ENCODE peak calls at places on chromosomes 12 and 14, in five cellular contexts. One of them, this sample, is unnamed.

GRCh38 chr14:89571502-89571901 is 154.5 kb upstream of the FOXN3 start:
- DNase-seq in OCI-LY7: no peak
- DNase-seq in astrocyte of the cerebellum: no peak
- DNase-seq in GM10248: no peak
- DNase-seq in AG10803: no peak
- DNase-seq in this sample: no peak

GRCh38 chr14:64550539-64551333 is 975 bp downstream of the PPP1R36 start:
- DNase-seq in OCI-LY7: no peak
- DNase-seq in astrocyte of the cerebellum: no peak
- DNase-seq in GM10248: no peak
- DNase-seq in AG10803: no peak
- DNase-seq in this sample: no peak

GRCh38 chr14:55458800-55459577 is 18.6 kb upstream of the TBPL2 start:
- DNase-seq in OCI-LY7: no peak
- DNase-seq in astrocyte of the cerebellum: no peak
- DNase-seq in GM10248: peak
- DNase-seq in AG10803: peak
- DNase-seq in this sample: peak

GRCh38 chr12:12899530-12900380 is 8.4 kb downstream of the GPRC5A start:
- DNase-seq in OCI-LY7: no peak
- DNase-seq in astrocyte of the cerebellum: peak
- DNase-seq in GM10248: peak
- DNase-seq in AG10803: peak
- DNase-seq in this sample: peak

GRCh38 chr14:72614891-72615410 is 278.9 kb downstream of the DPF3 start:
- DNase-seq in OCI-LY7: no peak
- DNase-seq in astrocyte of the cerebellum: no peak
- DNase-seq in GM10248: no peak
- DNase-seq in AG10803: no peak
- DNase-seq in this sample: no peak

GRCh38 chr14:90293766-90294471 is 37.6 kb downstream of the PSMC1 start:
- DNase-seq in OCI-LY7: no peak
- DNase-seq in astrocyte of the cerebellum: no peak
- DNase-seq in GM10248: no peak
- DNase-seq in AG10803: no peak
- DNase-seq in this sample: no peak

GRCh38 chr14:89444044-89444443 is 27.0 kb upstream of the FOXN3 start:
- DNase-seq in OCI-LY7: peak
- DNase-seq in astrocyte of the cerebellum: no peak
- DNase-seq in GM10248: peak
- DNase-seq in AG10803: no peak
- DNase-seq in this sample: peak

GRCh38 chr12:132170094-132170636 is 25.9 kb downstream of the NOC4L start:
- DNase-seq in OCI-LY7: no peak
- DNase-seq in astrocyte of the cerebellum: peak
- DNase-seq in GM10248: no peak
- DNase-seq in AG10803: peak
- DNase-seq in this sample: no peak

GRCh38 chr14:61838661-61839060 is 76.4 kb downstream of the SNAPC1 start:
- DNase-seq in OCI-LY7: no peak
- DNase-seq in astrocyte of the cerebellum: no peak
- DNase-seq in GM10248: no peak
- DNase-seq in AG10803: no peak
- DNase-seq in this sample: no peak

GRCh38 chr12:25806271-25806670 is 152.2 kb upstream of the RASSF8 start:
- DNase-seq in OCI-LY7: no peak
- DNase-seq in astrocyte of the cerebellum: no peak
- DNase-seq in GM10248: no peak
- DNase-seq in AG10803: no peak
- DNase-seq in this sample: no peak

GRCh38 chr12:105257321-105257728 is 21.4 kb upstream of the APPL2 start:
- DNase-seq in OCI-LY7: no peak
- DNase-seq in astrocyte of the cerebellum: peak
- DNase-seq in GM10248: no peak
- DNase-seq in AG10803: peak
- DNase-seq in this sample: no peak

GRCh38 chr12:15863984-15864383 is 18.2 kb upstream of the STRAP start:
- DNase-seq in OCI-LY7: peak
- DNase-seq in astrocyte of the cerebellum: no peak
- DNase-seq in GM10248: peak
- DNase-seq in AG10803: no peak
- DNase-seq in this sample: peak

GRCh38 chr14:95428557-95428956 is 87.9 kb downstream of the SYNE3 start:
- DNase-seq in OCI-LY7: no peak
- DNase-seq in astrocyte of the cerebellum: no peak
- DNase-seq in GM10248: no peak
- DNase-seq in AG10803: no peak
- DNase-seq in this sample: no peak

GRCh38 chr12:3083241-3083921 is 6.2 kb downstream of the TSPAN9 start:
- DNase-seq in OCI-LY7: no peak
- DNase-seq in astrocyte of the cerebellum: no peak
- DNase-seq in GM10248: no peak
- DNase-seq in AG10803: no peak
- DNase-seq in this sample: no peak

GRCh38 chr12:70852416-70853150 is 68.0 kb downstream of the PTPRR start:
- DNase-seq in OCI-LY7: no peak
- DNase-seq in astrocyte of the cerebellum: no peak
- DNase-seq in GM10248: no peak
- DNase-seq in AG10803: no peak
- DNase-seq in this sample: no peak

GRCh38 chr12:70847871-70848270 is 72.7 kb downstream of the PTPRR start:
- DNase-seq in OCI-LY7: no peak
- DNase-seq in astrocyte of the cerebellum: no peak
- DNase-seq in GM10248: no peak
- DNase-seq in AG10803: no peak
- DNase-seq in this sample: no peak

GRCh38 chr12:70845268-70845667 is 75.3 kb downstream of the PTPRR start:
- DNase-seq in OCI-LY7: no peak
- DNase-seq in astrocyte of the cerebellum: no peak
- DNase-seq in GM10248: no peak
- DNase-seq in AG10803: no peak
- DNase-seq in this sample: no peak

GRCh38 chr12:70853326-70853725 is 67.2 kb downstream of the PTPRR start:
- DNase-seq in OCI-LY7: no peak
- DNase-seq in astrocyte of the cerebellum: peak
- DNase-seq in GM10248: no peak
- DNase-seq in AG10803: peak
- DNase-seq in this sample: no peak

DNA sequence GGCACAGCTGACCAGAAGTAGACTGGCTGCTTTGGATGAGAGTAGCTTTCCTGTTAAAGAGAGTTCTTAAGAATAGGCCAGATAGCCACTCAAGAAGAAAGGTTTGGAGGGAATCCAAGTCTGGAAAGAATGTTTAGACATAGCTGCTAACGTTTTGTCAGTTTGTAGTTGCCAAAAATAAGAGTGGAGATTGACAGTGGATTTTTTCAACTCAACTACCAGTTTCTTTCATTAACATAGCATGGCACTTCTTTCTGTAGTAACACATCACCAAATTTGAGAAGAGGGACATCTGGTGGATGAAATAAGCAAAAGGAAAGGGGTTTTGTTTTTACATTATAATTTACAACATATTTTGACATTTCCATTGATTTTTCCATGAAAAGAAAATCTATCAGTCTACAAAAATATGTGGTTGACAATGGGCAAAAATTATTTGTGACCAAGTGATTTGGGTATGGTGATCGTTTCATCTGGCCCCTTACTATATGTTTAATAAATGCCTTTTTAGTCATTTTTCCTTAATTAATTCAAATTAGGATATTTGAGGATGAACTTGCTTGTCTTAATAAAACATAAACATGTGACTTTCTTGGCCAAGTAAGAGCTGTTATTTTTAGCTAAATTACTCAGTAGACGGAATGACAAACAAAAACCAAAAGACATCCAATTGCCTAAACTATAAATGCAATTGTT is 71.1 kb downstream of the PTPRR start:
- DNase-seq in OCI-LY7: no peak
- DNase-seq in astrocyte of the cerebellum: peak
- DNase-seq in GM10248: no peak
- DNase-seq in AG10803: peak
- DNase-seq in this sample: no peak
- TF ChIP-seq CTCF in OCI-LY7: peak
- TF ChIP-seq CTCF in astrocyte of the cerebellum: peak
- TF ChIP-seq CTCF in GM10248: peak
- TF ChIP-seq CTCF in AG10803: peak
- TF ChIP-seq CTCF in this sample: no peak

GRCh38 chr12:54021432-54022013 is 6.7 kb upstream of the HOXC6 start:
- DNase-seq in OCI-LY7: peak
- DNase-seq in astrocyte of the cerebellum: no peak
- DNase-seq in GM10248: no peak
- DNase-seq in AG10803: peak
- DNase-seq in this sample: peak
- TF ChIP-seq CTCF in OCI-LY7: peak
- TF ChIP-seq CTCF in astrocyte of the cerebellum: no peak
- TF ChIP-seq CTCF in GM10248: peak
- TF ChIP-seq CTCF in AG10803: peak
- TF ChIP-seq CTCF in this sample: peak

GRCh38 chr14:104975481-104976197 is 2.5 kb downstream of the AHNAK2 start:
- DNase-seq in OCI-LY7: peak
- DNase-seq in astrocyte of the cerebellum: no peak
- DNase-seq in GM10248: peak
- DNase-seq in AG10803: no peak
- DNase-seq in this sample: peak
- TF ChIP-seq CTCF in OCI-LY7: no peak
- TF ChIP-seq CTCF in astrocyte of the cerebellum: no peak
- TF ChIP-seq CTCF in GM10248: peak
- TF ChIP-seq CTCF in AG10803: no peak
- TF ChIP-seq CTCF in this sample: peak

GRCh38 chr12:49389092-49389703 is 21.9 kb downstream of the SPATS2 start:
- DNase-seq in OCI-LY7: no peak
- DNase-seq in astrocyte of the cerebellum: no peak
- DNase-seq in GM10248: peak
- DNase-seq in AG10803: no peak
- DNase-seq in this sample: no peak
- TF ChIP-seq CTCF in OCI-LY7: no peak
- TF ChIP-seq CTCF in astrocyte of the cerebellum: no peak
- TF ChIP-seq CTCF in GM10248: peak
- TF ChIP-seq CTCF in AG10803: no peak
- TF ChIP-seq CTCF in this sample: peak

DNA sequence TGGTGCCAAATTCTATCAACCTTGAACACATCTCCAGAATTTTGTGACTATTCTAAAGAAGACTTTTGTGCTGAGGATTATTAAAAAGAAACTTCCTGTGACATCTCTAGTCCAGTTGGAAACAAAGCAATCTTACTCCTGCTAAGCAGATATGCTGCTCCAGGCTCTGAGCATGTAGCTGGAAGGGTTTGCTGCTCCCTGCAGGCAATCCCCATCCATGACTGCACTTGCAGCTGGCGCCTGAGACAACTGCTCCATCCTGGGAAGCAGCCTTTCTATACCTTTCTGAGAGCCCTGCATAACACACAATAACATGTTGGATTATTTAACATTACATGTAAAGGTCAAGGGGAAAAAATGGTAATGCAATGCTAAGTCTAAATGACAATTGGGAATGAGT is 105.1 kb downstream of the NDUFA12 start:
- DNase-seq in OCI-LY7: no peak
- DNase-seq in astrocyte of the cerebellum: no peak
- DNase-seq in GM10248: no peak
- DNase-seq in AG10803: peak
- DNase-seq in this sample: no peak
- TF ChIP-seq CTCF in OCI-LY7: peak
- TF ChIP-seq CTCF in astrocyte of the cerebellum: peak
- TF ChIP-seq CTCF in GM10248: no peak
- TF ChIP-seq CTCF in AG10803: peak
- TF ChIP-seq CTCF in this sample: no peak

GRCh38 chr12:87756111-87756510 is 273.1 kb downstream of the C12orf50 start:
- DNase-seq in OCI-LY7: no peak
- DNase-seq in astrocyte of the cerebellum: peak
- DNase-seq in GM10248: no peak
- DNase-seq in AG10803: peak
- DNase-seq in this sample: no peak
- TF ChIP-seq CTCF in OCI-LY7: no peak
- TF ChIP-seq CTCF in astrocyte of the cerebellum: no peak
- TF ChIP-seq CTCF in GM10248: no peak
- TF ChIP-seq CTCF in AG10803: no peak
- TF ChIP-seq CTCF in this sample: no peak